ENCODE peak calls at places on chromosome 1, in eight cellular contexts. One of them, this sample, is unnamed.

GRCh38 chr1:54937469-54937868 is 43.0 kb upstream of the TMEM61 start:
- DNase-seq in AG04450: no peak
- DNase-seq in GM10248: no peak
- DNase-seq in endodermal cell: no peak
- DNase-seq in fibroblast of mammary gland: no peak
- DNase-seq in right lobe of liver: no peak
- DNase-seq in progenitor cell of endocrine pancreas: no peak
- DNase-seq in CD8-positive, alpha-beta T cell: no peak
- DNase-seq in this sample: no peak

GRCh38 chr1:78061825-78062523 is 16.2 kb downstream of the GIPC2 start:
- DNase-seq in AG04450: peak; percentile 73
- DNase-seq in endodermal cell: no peak
- DNase-seq in GM10248: no peak
- DNase-seq in right lobe of liver: no peak
- DNase-seq in fibroblast of mammary gland: peak; percentile 90
- DNase-seq in progenitor cell of endocrine pancreas: no peak
- DNase-seq in CD8-positive, alpha-beta T cell: no peak
- DNase-seq in this sample: no peak

GRCh38 chr1:47852006-47852686 is 145.0 kb downstream of the TRABD2B start:
- DNase-seq in fibroblast of mammary gland: no peak
- DNase-seq in endodermal cell: peak; percentile 43
- DNase-seq in AG04450: no peak
- DNase-seq in GM10248: no peak
- DNase-seq in progenitor cell of endocrine pancreas: no peak
- DNase-seq in right lobe of liver: no peak
- DNase-seq in CD8-positive, alpha-beta T cell: no peak
- DNase-seq in this sample: no peak

GRCh38 chr1:246782120-246782900 is 58.1 kb downstream of the SCCPDH start:
- DNase-seq in right lobe of liver: no peak
- DNase-seq in CD8-positive, alpha-beta T cell: no peak
- DNase-seq in AG04450: peak; percentile 78
- DNase-seq in progenitor cell of endocrine pancreas: no peak
- DNase-seq in fibroblast of mammary gland: peak; percentile 96
- DNase-seq in GM10248: no peak
- DNase-seq in endodermal cell: peak; percentile 44
- DNase-seq in this sample: no peak

GRCh38 chr1:211469113-211469512 is 22.8 kb downstream of the RD3 start:
- DNase-seq in AG04450: no peak
- DNase-seq in fibroblast of mammary gland: no peak
- DNase-seq in right lobe of liver: no peak
- DNase-seq in CD8-positive, alpha-beta T cell: no peak
- DNase-seq in GM10248: no peak
- DNase-seq in endodermal cell: no peak
- DNase-seq in progenitor cell of endocrine pancreas: no peak
- DNase-seq in this sample: no peak

GRCh38 chr1:112337028-112337531 is 58.9 kb upstream of the CTTNBP2NL start:
- DNase-seq in AG04450: peak; percentile 11
- DNase-seq in CD8-positive, alpha-beta T cell: no peak
- DNase-seq in fibroblast of mammary gland: peak; percentile 56
- DNase-seq in endodermal cell: peak; percentile 74
- DNase-seq in progenitor cell of endocrine pancreas: no peak
- DNase-seq in right lobe of liver: peak; percentile 57
- DNase-seq in GM10248: peak; percentile 26
- DNase-seq in this sample: peak; percentile 21

GRCh38 chr1:27141266-27142003 is 13.5 kb downstream of the SLC9A1 start:
- DNase-seq in right lobe of liver: no peak
- DNase-seq in fibroblast of mammary gland: no peak
- DNase-seq in progenitor cell of endocrine pancreas: no peak
- DNase-seq in endodermal cell: peak; percentile 63
- DNase-seq in GM10248: no peak
- DNase-seq in CD8-positive, alpha-beta T cell: no peak
- DNase-seq in AG04450: no peak
- DNase-seq in this sample: no peak

GRCh38 chr1:60277269-60277668 is 203.7 kb upstream of the C1orf87 start:
- DNase-seq in right lobe of liver: no peak
- DNase-seq in GM10248: no peak
- DNase-seq in CD8-positive, alpha-beta T cell: no peak
- DNase-seq in AG04450: no peak
- DNase-seq in endodermal cell: no peak
- DNase-seq in progenitor cell of endocrine pancreas: no peak
- DNase-seq in fibroblast of mammary gland: no peak
- DNase-seq in this sample: no peak

GRCh38 chr1:32494196-32494595 is 29.3 kb downstream of the ZBTB8B start:
- DNase-seq in endodermal cell: no peak
- DNase-seq in fibroblast of mammary gland: no peak
- DNase-seq in progenitor cell of endocrine pancreas: no peak
- DNase-seq in GM10248: no peak
- DNase-seq in AG04450: no peak
- DNase-seq in right lobe of liver: no peak
- DNase-seq in CD8-positive, alpha-beta T cell: no peak
- DNase-seq in this sample: no peak

GRCh38 chr1:59597420-59598199 is 217.1 kb upstream of the HOOK1 start:
- DNase-seq in AG04450: no peak
- DNase-seq in endodermal cell: no peak
- DNase-seq in fibroblast of mammary gland: no peak
- DNase-seq in CD8-positive, alpha-beta T cell: no peak
- DNase-seq in progenitor cell of endocrine pancreas: no peak
- DNase-seq in right lobe of liver: no peak
- DNase-seq in GM10248: no peak
- DNase-seq in this sample: no peak

GRCh38 chr1:214429951-214430742 is 121.3 kb downstream of the PTPN14 start:
- DNase-seq in endodermal cell: no peak
- DNase-seq in GM10248: no peak
- DNase-seq in AG04450: no peak
- DNase-seq in CD8-positive, alpha-beta T cell: no peak
- DNase-seq in right lobe of liver: no peak
- DNase-seq in progenitor cell of endocrine pancreas: no peak
- DNase-seq in fibroblast of mammary gland: no peak
- DNase-seq in this sample: no peak

GRCh38 chr1:119626841-119627240 is 21.2 kb downstream of the ZNF697 start:
- DNase-seq in endodermal cell: no peak
- DNase-seq in AG04450: no peak
- DNase-seq in right lobe of liver: no peak
- DNase-seq in progenitor cell of endocrine pancreas: no peak
- DNase-seq in GM10248: no peak
- DNase-seq in CD8-positive, alpha-beta T cell: no peak
- DNase-seq in fibroblast of mammary gland: peak; percentile 80
- DNase-seq in this sample: no peak

GRCh38 chr1:98985687-98986086 is 19.0 kb downstream of the PLPPR5 start:
- DNase-seq in endodermal cell: no peak
- DNase-seq in fibroblast of mammary gland: no peak
- DNase-seq in GM10248: no peak
- DNase-seq in progenitor cell of endocrine pancreas: no peak
- DNase-seq in AG04450: no peak
- DNase-seq in right lobe of liver: no peak
- DNase-seq in CD8-positive, alpha-beta T cell: no peak
- DNase-seq in this sample: no peak

GRCh38 chr1:52435650-52436049 is 31.2 kb downstream of the PRPF38A start:
- DNase-seq in CD8-positive, alpha-beta T cell: no peak
- DNase-seq in endodermal cell: no peak
- DNase-seq in AG04450: no peak
- DNase-seq in right lobe of liver: no peak
- DNase-seq in fibroblast of mammary gland: no peak
- DNase-seq in GM10248: no peak
- DNase-seq in progenitor cell of endocrine pancreas: no peak
- DNase-seq in this sample: no peak

GRCh38 chr1:82517586-82517985 is 716.9 kb downstream of the ADGRL2 start:
- DNase-seq in CD8-positive, alpha-beta T cell: no peak
- DNase-seq in GM10248: no peak
- DNase-seq in right lobe of liver: no peak
- DNase-seq in AG04450: no peak
- DNase-seq in progenitor cell of endocrine pancreas: no peak
- DNase-seq in endodermal cell: peak; percentile 75
- DNase-seq in fibroblast of mammary gland: peak; percentile 26
- DNase-seq in this sample: no peak

GRCh38 chr1:43172532-43172972 is 422 bp downstream of the CFAP57 start:
- DNase-seq in right lobe of liver: peak; percentile 88
- DNase-seq in GM10248: peak; percentile 94
- DNase-seq in fibroblast of mammary gland: peak; percentile 88
- DNase-seq in endodermal cell: peak; percentile 95
- DNase-seq in progenitor cell of endocrine pancreas: peak; percentile 59
- DNase-seq in CD8-positive, alpha-beta T cell: peak; percentile 70
- DNase-seq in AG04450: peak; percentile 59
- DNase-seq in this sample: peak; percentile 92

GRCh38 chr1:233904979-233905415 is 521 bp downstream of the SLC35F3 start:
- DNase-seq in CD8-positive, alpha-beta T cell: no peak
- DNase-seq in GM10248: no peak
- DNase-seq in progenitor cell of endocrine pancreas: peak; percentile 25
- DNase-seq in right lobe of liver: no peak
- DNase-seq in AG04450: no peak
- DNase-seq in endodermal cell: peak; percentile 82
- DNase-seq in fibroblast of mammary gland: no peak
- DNase-seq in this sample: no peak

GRCh38 chr1:163361123-163361934 is 39.6 kb downstream of the NUF2 start:
- DNase-seq in progenitor cell of endocrine pancreas: peak; percentile 8
- DNase-seq in CD8-positive, alpha-beta T cell: no peak
- DNase-seq in AG04450: no peak
- DNase-seq in fibroblast of mammary gland: peak; percentile 18
- DNase-seq in GM10248: peak; percentile 4
- DNase-seq in endodermal cell: peak; percentile 65
- DNase-seq in right lobe of liver: no peak
- DNase-seq in this sample: peak; percentile 14

GRCh38 chr1:931380-932177 is 7.9 kb downstream of the SAMD11 start:
- DNase-seq in progenitor cell of endocrine pancreas: no peak
- DNase-seq in AG04450: no peak
- DNase-seq in CD8-positive, alpha-beta T cell: no peak
- DNase-seq in fibroblast of mammary gland: no peak
- DNase-seq in endodermal cell: peak; percentile 57
- DNase-seq in right lobe of liver: no peak
- DNase-seq in GM10248: no peak
- DNase-seq in this sample: no peak

GRCh38 chr1:20372676-20373075 is 82.0 kb downstream of the VWA5B1 start:
- DNase-seq in endodermal cell: no peak
- DNase-seq in CD8-positive, alpha-beta T cell: no peak
- DNase-seq in progenitor cell of endocrine pancreas: no peak
- DNase-seq in fibroblast of mammary gland: no peak
- DNase-seq in right lobe of liver: no peak
- DNase-seq in GM10248: no peak
- DNase-seq in AG04450: no peak
- DNase-seq in this sample: no peak

GRCh38 chr1:94209425-94209824 is 28.0 kb downstream of the ARHGAP29 start:
- DNase-seq in endodermal cell: no peak
- DNase-seq in AG04450: no peak
- DNase-seq in GM10248: no peak
- DNase-seq in progenitor cell of endocrine pancreas: no peak
- DNase-seq in right lobe of liver: no peak
- DNase-seq in fibroblast of mammary gland: peak; percentile 73
- DNase-seq in CD8-positive, alpha-beta T cell: no peak
- DNase-seq in this sample: no peak

GRCh38 chr1:215761446-215761845 is 194.3 kb downstream of the KCTD3 start:
- DNase-seq in fibroblast of mammary gland: no peak
- DNase-seq in CD8-positive, alpha-beta T cell: no peak
- DNase-seq in progenitor cell of endocrine pancreas: no peak
- DNase-seq in endodermal cell: no peak
- DNase-seq in AG04450: no peak
- DNase-seq in GM10248: no peak
- DNase-seq in right lobe of liver: no peak
- DNase-seq in this sample: no peak

GRCh38 chr1:43441894-43442632 is 11.7 kb downstream of the HYI start:
- DNase-seq in CD8-positive, alpha-beta T cell: no peak
- DNase-seq in fibroblast of mammary gland: no peak
- DNase-seq in AG04450: no peak
- DNase-seq in progenitor cell of endocrine pancreas: no peak
- DNase-seq in GM10248: no peak
- DNase-seq in endodermal cell: peak; percentile 33
- DNase-seq in right lobe of liver: peak; percentile 17
- DNase-seq in this sample: no peak

GRCh38 chr1:71417421-71417820 is 336.6 kb upstream of the ZRANB2 start:
- DNase-seq in GM10248: no peak
- DNase-seq in fibroblast of mammary gland: no peak
- DNase-seq in CD8-positive, alpha-beta T cell: no peak
- DNase-seq in right lobe of liver: no peak
- DNase-seq in endodermal cell: no peak
- DNase-seq in AG04450: no peak
- DNase-seq in progenitor cell of endocrine pancreas: no peak
- DNase-seq in this sample: no peak
- TF ChIP-seq CTCF in GM10248: no peak
- TF ChIP-seq CTCF in fibroblast of mammary gland: no peak
- TF ChIP-seq CTCF in CD8-positive, alpha-beta T cell: no peak
- TF ChIP-seq CTCF in right lobe of liver: no peak
- TF ChIP-seq CTCF in endodermal cell: no peak
- TF ChIP-seq CTCF in AG04450: no peak
- TF ChIP-seq CTCF in progenitor cell of endocrine pancreas: no peak
- TF ChIP-seq CTCF in this sample: no peak

GRCh38 chr1:200634449-200635122 is 14.0 kb upstream of the KIF14 start:
- DNase-seq in AG04450: no peak
- DNase-seq in endodermal cell: no peak
- DNase-seq in progenitor cell of endocrine pancreas: no peak
- DNase-seq in GM10248: no peak
- DNase-seq in CD8-positive, alpha-beta T cell: no peak
- DNase-seq in fibroblast of mammary gland: no peak
- DNase-seq in right lobe of liver: no peak
- DNase-seq in this sample: no peak
- TF ChIP-seq CTCF in AG04450: no peak
- TF ChIP-seq CTCF in endodermal cell: peak; percentile 56
- TF ChIP-seq CTCF in progenitor cell of endocrine pancreas: peak; percentile 12
- TF ChIP-seq CTCF in GM10248: peak; percentile 31
- TF ChIP-seq CTCF in CD8-positive, alpha-beta T cell: no peak
- TF ChIP-seq CTCF in fibroblast of mammary gland: peak; percentile 9
- TF ChIP-seq CTCF in right lobe of liver: no peak
- TF ChIP-seq CTCF in this sample: peak; percentile 46

GRCh38 chr1:22527555-22528296 is 35.6 kb upstream of the EPHA8 start:
- DNase-seq in CD8-positive, alpha-beta T cell: no peak
- DNase-seq in AG04450: no peak
- DNase-seq in endodermal cell: peak; percentile 72
- DNase-seq in right lobe of liver: no peak
- DNase-seq in GM10248: no peak
- DNase-seq in progenitor cell of endocrine pancreas: no peak
- DNase-seq in fibroblast of mammary gland: peak; percentile 10
- DNase-seq in this sample: peak; percentile 7
- TF ChIP-seq CTCF in CD8-positive, alpha-beta T cell: no peak
- TF ChIP-seq CTCF in AG04450: peak; percentile 14
- TF ChIP-seq CTCF in endodermal cell: peak; percentile 67
- TF ChIP-seq CTCF in right lobe of liver: no peak
- TF ChIP-seq CTCF in GM10248: no peak
- TF ChIP-seq CTCF in progenitor cell of endocrine pancreas: peak; percentile 30
- TF ChIP-seq CTCF in fibroblast of mammary gland: no peak
- TF ChIP-seq CTCF in this sample: no peak

GRCh38 chr1:207856276-207857023 is 54.5 kb downstream of the CD34 start:
- DNase-seq in GM10248: no peak
- DNase-seq in fibroblast of mammary gland: no peak
- DNase-seq in AG04450: no peak
- DNase-seq in endodermal cell: peak; percentile 5
- DNase-seq in CD8-positive, alpha-beta T cell: no peak
- DNase-seq in progenitor cell of endocrine pancreas: no peak
- DNase-seq in right lobe of liver: no peak
- DNase-seq in this sample: no peak
- TF ChIP-seq CTCF in GM10248: no peak
- TF ChIP-seq CTCF in fibroblast of mammary gland: no peak
- TF ChIP-seq CTCF in AG04450: no peak
- TF ChIP-seq CTCF in endodermal cell: no peak
- TF ChIP-seq CTCF in CD8-positive, alpha-beta T cell: no peak
- TF ChIP-seq CTCF in progenitor cell of endocrine pancreas: no peak
- TF ChIP-seq CTCF in right lobe of liver: no peak
- TF ChIP-seq CTCF in this sample: no peak

This sample was measured in GM13977.